ENCODE peak calls at places on chromosome 18, in eight cellular contexts. A is lower lobe of right lung, E is left lung, T is Panc1, S is pancreas, I is heart right ventricle, R is lung, Q is gastrocnemius medialis. B is an unnamed sample.

GRCh38 chr18:57027190-57027708 is 119.6 kb upstream of the BOD1L2 start:
- ATAC-seq in A (no peak), E (no peak), T (no peak), S (no peak), I (no peak), R (no peak), Q (no peak), B (no peak)

GRCh38 chr18:48321586-48321985 is 87.6 kb downstream of the ZBTB7C start:
- ATAC-seq in A (no peak), E (no peak), T (no peak), S (no peak), I (no peak), R (no peak), Q (no peak), B (no peak)

GRCh38 chr18:5309888-5310470 is 14.5 kb upstream of the ZBTB14 start:
- ATAC-seq in A (peak; percentile 79), E (peak; percentile 85), T (no peak), S (peak; percentile 35), I (no peak), R (peak; percentile 53), Q (no peak), B (no peak)

GRCh38 chr18:22344908-22345670 is 72.6 kb downstream of the CTAGE1 start:
- ATAC-seq in A (no peak), E (no peak), T (no peak), S (no peak), I (no peak), R (no peak), Q (no peak), B (no peak)

GRCh38 chr18:2683055-2683454 is 27.5 kb downstream of the SMCHD1 start:
- ATAC-seq in A (no peak), E (no peak), T (no peak), S (peak; percentile 34), I (no peak), R (no peak), Q (no peak), B (no peak)

GRCh38 chr18:29191263-29191662 is 1014.3 kb upstream of the CDH2 start:
- ATAC-seq in A (no peak), E (no peak), T (no peak), S (no peak), I (no peak), R (no peak), Q (no peak), B (no peak)

GRCh38 chr18:11146238-11146946 is 3.0 kb downstream of the PIEZO2 start:
- ATAC-seq in A (no peak), E (no peak), T (no peak), S (peak; percentile 78), I (peak; percentile 58), R (no peak), Q (no peak), B (no peak)

GRCh38 chr18:3526421-3527354 is 76.7 kb downstream of the TGIF1 start:
- ATAC-seq in A (peak; percentile 45), E (no peak), T (peak; percentile 75), S (no peak), I (no peak), R (no peak), Q (peak; percentile 96), B (no peak)

GRCh38 chr18:78787751-78788150 is 191.9 kb upstream of the SALL3 start:
- ATAC-seq in A (no peak), E (no peak), T (no peak), S (no peak), I (no peak), R (no peak), Q (no peak), B (no peak)

GRCh38 chr18:78789850-78790249 is 189.8 kb upstream of the SALL3 start:
- ATAC-seq in A (no peak), E (no peak), T (no peak), S (no peak), I (no peak), R (no peak), Q (no peak), B (no peak)

GRCh38 chr18:78790511-78790910 is 189.1 kb upstream of the SALL3 start:
- ATAC-seq in A (no peak), E (no peak), T (no peak), S (no peak), I (no peak), R (no peak), Q (no peak), B (no peak)

GRCh38 chr18:78786776-78787175 is 192.8 kb upstream of the SALL3 start:
- ATAC-seq in A (no peak), E (no peak), T (no peak), S (no peak), I (no peak), R (no peak), Q (no peak), B (no peak)

DNA sequence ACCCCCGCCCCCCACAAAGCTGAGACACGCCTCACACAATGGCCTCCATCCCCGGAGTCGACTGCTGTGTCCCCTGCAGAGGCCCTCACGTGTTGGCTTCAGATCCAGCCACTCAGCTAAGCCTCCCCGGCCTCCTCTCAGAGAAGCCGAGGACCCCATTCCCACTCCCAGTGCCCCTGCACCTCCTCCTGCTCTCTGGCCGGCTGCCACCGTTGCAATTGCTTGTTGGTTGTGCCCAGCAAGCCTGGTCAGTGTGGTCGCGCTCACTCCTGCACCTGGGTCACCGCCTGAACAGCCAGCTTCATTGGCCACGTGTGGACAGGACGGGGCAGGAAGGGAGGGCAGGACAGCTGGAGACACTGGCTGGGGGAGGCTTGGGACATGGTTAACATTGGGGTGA is 191.5 kb upstream of the SALL3 start:
- ATAC-seq in A (no peak), E (no peak), T (no peak), S (no peak), I (no peak), R (no peak), Q (no peak), B (no peak)
- H3K36me3 ChIP-seq in A (no peaks in the 10 kb centered on the region), E (no peaks in the 10 kb centered on the region), T (no peaks in the 10 kb centered on the region), S (no peaks in the 10 kb centered on the region), I (no peaks in the 10 kb centered on the region), R (no peaks in the 10 kb centered on the region), Q (no peaks in the 10 kb centered on the region), B (no peaks in the 10 kb centered on the region)

DNA sequence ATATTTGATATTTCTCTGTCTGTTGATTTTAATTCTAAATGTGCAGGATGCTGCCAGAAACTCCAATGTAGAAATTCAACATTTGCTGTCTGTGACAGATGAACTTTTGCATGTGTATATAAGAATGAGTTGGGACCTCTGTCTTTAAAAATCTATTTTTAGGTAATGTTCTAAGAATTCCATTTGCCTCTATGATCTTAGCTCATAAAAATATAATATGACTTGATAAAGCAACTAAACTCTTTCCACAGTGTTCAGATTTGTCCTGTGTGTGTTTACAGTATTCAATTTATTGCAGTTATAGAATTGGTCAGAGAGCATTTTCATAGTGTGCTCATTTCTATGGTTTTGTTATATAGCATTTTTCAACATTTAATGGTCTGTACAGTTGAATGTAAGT is 33.6 kb downstream of the RNMT start:
- ATAC-seq in A (no peak), E (no peak), T (no peak), S (no peak), I (no peak), R (no peak), Q (peak; percentile 68), B (no peak)
- H3K36me3 ChIP-seq in A (peaks cover 57% of the 10 kb centered on the region), E (no peaks in the 10 kb centered on the region), T (no peaks in the 10 kb centered on the region), S (peaks cover 24% of the 10 kb centered on the region), I (peaks cover 56% of the 10 kb centered on the region), R (peaks cover 21% of the 10 kb centered on the region), Q (peaks cover 47% of the 10 kb centered on the region), B (peaks cover 97% of the 10 kb centered on the region)

GRCh38 chr18:35244671-35245070 is 3.8 kb downstream of the ZNF397 start:
- ATAC-seq in A (no peak), E (no peak), T (no peak), S (no peak), I (no peak), R (no peak), Q (no peak), B (no peak)

GRCh38 chr18:35247412-35248249 is 6.8 kb downstream of the ZNF397 start:
- ATAC-seq in A (no peak), E (no peak), T (no peak), S (no peak), I (no peak), R (no peak), Q (peak; percentile 41), B (no peak)

GRCh38 chr18:35246831-35247230 is 6.0 kb downstream of the ZNF397 start:
- ATAC-seq in A (no peak), E (no peak), T (no peak), S (no peak), I (no peak), R (no peak), Q (no peak), B (no peak)

GRCh38 chr18:35248429-35248828 is 7.6 kb downstream of the ZNF397 start:
- ATAC-seq in A (no peak), E (no peak), T (no peak), S (no peak), I (no peak), R (no peak), Q (no peak), B (no peak)

DNA sequence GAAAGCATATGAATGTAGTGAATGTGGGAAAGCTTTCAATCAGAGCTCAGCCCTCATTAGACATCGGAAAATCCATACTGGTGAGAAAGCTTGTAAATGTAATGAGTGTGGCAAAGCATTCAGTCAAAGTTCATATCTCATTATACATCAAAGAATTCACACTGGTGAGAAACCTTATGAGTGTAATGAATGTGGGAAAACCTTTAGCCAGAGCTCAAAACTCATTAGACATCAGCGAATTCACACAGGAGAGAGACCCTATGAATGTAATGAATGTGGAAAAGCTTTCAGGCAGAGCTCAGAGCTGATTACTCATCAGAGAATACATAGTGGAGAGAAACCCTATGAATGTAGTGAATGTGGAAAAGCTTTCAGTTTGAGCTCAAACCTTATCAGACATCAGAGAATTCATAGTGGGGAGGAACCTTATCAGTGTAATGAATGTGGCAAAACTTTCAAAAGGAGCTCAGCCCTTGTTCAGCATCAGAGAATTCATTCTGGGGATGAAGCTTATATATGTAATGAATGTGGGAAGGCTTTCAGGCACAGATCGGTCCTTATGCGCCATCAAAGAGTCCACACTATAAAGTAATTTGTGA is 5.0 kb downstream of the ZNF397 start:
- ATAC-seq in A (no peak), E (no peak), T (no peak), S (no peak), I (no peak), R (no peak), Q (no peak), B (no peak)
- H3K36me3 ChIP-seq in A (peaks cover 82% of the 10 kb centered on the region), E (no peaks in the 10 kb centered on the region), T (peaks cover 7% of the 10 kb centered on the region), S (peaks cover 59% of the 10 kb centered on the region), I (peaks cover 85% of the 10 kb centered on the region), R (peaks cover 18% of the 10 kb centered on the region), Q (peaks cover 69% of the 10 kb centered on the region), B (peaks cover 83% of the 10 kb centered on the region)

GRCh38 chr18:58603365-58604067 is 25.4 kb downstream of the ALPK2 start:
- ATAC-seq in A (peak; percentile 17), E (no peak), T (peak; percentile 62), S (no peak), I (no peak), R (no peak), Q (no peak), B (no peak)

GRCh38 chr18:58608216-58608615 is 20.7 kb downstream of the ALPK2 start:
- ATAC-seq in A (no peak), E (no peak), T (no peak), S (no peak), I (no peak), R (no peak), Q (no peak), B (no peak)

GRCh38 chr18:58606236-58606635 is 22.7 kb downstream of the ALPK2 start:
- ATAC-seq in A (no peak), E (no peak), T (no peak), S (no peak), I (no peak), R (no peak), Q (no peak), B (no peak)

GRCh38 chr18:58604301-58604700 is 24.6 kb downstream of the ALPK2 start:
- ATAC-seq in A (no peak), E (no peak), T (no peak), S (no peak), I (no peak), R (no peak), Q (no peak), B (no peak)

GRCh38 chr18:58605027-58606020 is 23.6 kb downstream of the ALPK2 start:
- ATAC-seq in A (no peak), E (no peak), T (no peak), S (no peak), I (no peak), R (no peak), Q (no peak), B (no peak)
- H3K36me3 ChIP-seq in A (no peaks in the 10 kb centered on the region), E (no peaks in the 10 kb centered on the region), T (no peaks in the 10 kb centered on the region), S (no peaks in the 10 kb centered on the region), I (peaks cover 17% of the 10 kb centered on the region), R (no peaks in the 10 kb centered on the region), Q (peaks cover 14% of the 10 kb centered on the region), B (no peaks in the 10 kb centered on the region)